ENCODE peak calls at places on chromosomes 11 and 22, in six cellular contexts. K is iPS DF 6.9, B is fibroblast of lung, H is transverse colon, E is ascending aorta, P is mammary epithelial cell. I is an unnamed sample.

GRCh38 chr11:118565062-118565461 is 669 bp downstream of the IFT46 start:
- DNase-seq in K (no peak), E (peak; percentile 72), B (peak; percentile 34), H (no peak), P (peak; percentile 13), I (no peak)

GRCh38 chr22:33785283-33785991 is 134.8 kb downstream of the LARGE1 start:
- DNase-seq in K (no peak), B (peak; percentile 46), P (peak; percentile 91), E (no peak), H (no peak), I (no peak)

GRCh38 chr11:10522921-10523320 is 18.1 kb downstream of the RNF141 start:
- DNase-seq in E (no peak), K (no peak), H (no peak), B (peak; percentile 3), P (peak; percentile 78), I (no peak)

GRCh38 chr11:1437500-1437899 is 47.8 kb downstream of the BRSK2 start:
- DNase-seq in P (no peak), E (no peak), H (no peak), B (peak; percentile 55), K (no peak), I (no peak)

GRCh38 chr11:830295-831131 is 2.2 kb upstream of the CD151 start:
- DNase-seq in K (no peak), B (peak; percentile 55), E (peak; percentile 86), H (peak; percentile 84), P (peak; percentile 48), I (peak; percentile 93)

GRCh38 chr22:46069518-46070214 is 80.7 kb upstream of the PPARA start:
- DNase-seq in H (peak; percentile 89), K (no peak), P (peak; percentile 93), E (peak; percentile 96), B (peak; percentile 97), I (peak; percentile 88)

GRCh38 chr22:36673821-36674220 is 29.7 kb downstream of the CACNG2 start:
- DNase-seq in H (no peak), P (no peak), E (no peak), B (no peak), K (no peak), I (no peak)

GRCh38 chr22:30555282-30556210 is 9.0 kb upstream of the SEC14L6 start:
- DNase-seq in H (no peak), E (no peak), K (no peak), B (no peak), P (no peak), I (no peak)

GRCh38 chr11:59175104-59175503 is 3.2 kb downstream of the DTX4 start:
- DNase-seq in E (no peak), K (no peak), P (no peak), H (no peak), B (no peak), I (no peak)

GRCh38 chr11:120136356-120136755 is 1.6 kb downstream of the TRIM29 start:
- DNase-seq in H (peak; percentile 4), B (no peak), E (peak; percentile 15), K (no peak), P (no peak), I (no peak)

GRCh38 chr11:104841973-104842372 is 56.3 kb downstream of the CASP12 start:
- DNase-seq in P (no peak), B (no peak), E (no peak), H (no peak), K (no peak), I (no peak)

GRCh38 chr11:46161201-46161600 is 39.9 kb upstream of the PHF21A start:
- DNase-seq in H (no peak), P (no peak), E (no peak), K (no peak), B (no peak), I (no peak)

GRCh38 chr11:112817376-112817775 is 143.8 kb upstream of the NCAM1 start:
- DNase-seq in H (no peak), E (no peak), K (no peak), B (no peak), P (no peak), I (no peak)

DNA sequence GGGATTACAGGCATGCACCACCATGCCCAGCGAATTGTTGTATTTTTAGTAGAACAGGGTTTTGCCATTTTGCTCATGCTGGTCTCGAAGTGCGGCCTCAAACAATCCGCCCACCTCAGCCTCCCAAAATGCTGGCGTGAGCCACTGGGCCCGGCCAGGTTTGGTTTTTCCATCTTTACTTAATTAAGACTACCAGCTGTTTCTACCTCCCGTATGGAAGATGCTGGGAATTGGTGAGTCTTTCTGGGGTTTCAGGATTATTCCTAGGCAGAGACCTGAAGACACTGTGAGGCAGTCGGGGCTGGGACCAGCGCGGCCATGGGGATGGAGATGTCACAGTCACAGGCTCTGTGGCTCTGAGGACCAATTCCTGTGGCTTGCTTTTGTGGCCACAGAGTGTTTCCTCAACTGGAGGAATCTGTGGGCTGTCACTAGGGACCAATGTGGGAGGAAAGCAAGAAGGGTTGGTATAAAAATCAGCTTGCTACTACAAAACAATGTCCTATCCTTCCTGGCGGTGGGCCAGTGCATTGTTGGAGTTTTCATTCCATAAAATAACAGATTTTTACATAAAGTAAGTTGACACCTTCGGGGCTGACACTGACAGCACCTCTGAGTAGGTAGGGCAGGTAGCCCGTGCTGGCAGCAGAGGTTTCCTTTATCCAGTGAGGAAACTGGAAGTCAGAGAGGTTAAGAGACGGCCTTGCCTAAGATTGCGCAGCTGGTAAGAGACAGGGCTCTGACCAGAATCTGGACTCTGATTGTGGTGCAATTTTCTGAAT is 8.4 kb upstream of the FTH1 start:
- DNase-seq in P (no peak), K (no peak), E (peak; percentile 58), H (no peak), B (no peak), I (no peak)
- H3K4me1 ChIP-seq in P (peaks cover 59% of the 10 kb centered on the region), K (peaks cover 11% of the 10 kb centered on the region), E (peaks cover 54% of the 10 kb centered on the region), H (peaks cover 51% of the 10 kb centered on the region), B (peaks cover 22% of the 10 kb centered on the region), I (peaks cover 82% of the 10 kb centered on the region)

GRCh38 chr11:76803023-76803422 is 19.9 kb downstream of the TSKU start:
- DNase-seq in H (no peak), B (peak; percentile 91), E (peak; percentile 70), P (no peak), K (no peak), I (no peak)

GRCh38 chr11:76801736-76802135 is 18.6 kb downstream of the TSKU start:
- DNase-seq in P (no peak), K (no peak), E (no peak), H (no peak), B (peak; percentile 42), I (no peak)

GRCh38 chr11:76802621-76803020 is 19.5 kb downstream of the TSKU start:
- DNase-seq in H (no peak), P (no peak), B (no peak), K (no peak), E (peak; percentile 57), I (no peak)

GRCh38 chr11:76801205-76801604 is 18.0 kb downstream of the TSKU start:
- DNase-seq in P (no peak), H (no peak), K (no peak), E (no peak), B (no peak), I (no peak)

DNA sequence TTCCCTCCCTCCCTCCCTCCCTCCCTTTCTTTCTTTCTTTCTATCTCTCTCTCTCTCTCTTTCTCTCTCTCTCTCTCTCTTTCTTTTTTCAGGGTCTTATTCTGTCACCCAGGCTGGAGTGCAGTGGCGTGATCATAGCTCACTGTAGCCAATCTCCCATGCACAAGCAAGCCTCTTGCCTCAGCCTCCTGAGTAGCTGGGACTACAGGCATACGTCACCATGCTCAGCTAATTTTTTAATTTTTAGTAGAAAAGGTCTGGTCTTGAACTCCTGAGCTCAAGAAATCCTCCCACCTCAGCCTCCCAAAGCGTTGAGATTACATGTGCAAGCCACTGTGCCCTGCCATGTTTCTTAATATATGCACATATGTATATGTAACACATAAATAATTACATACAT is 19.0 kb downstream of the TSKU start:
- DNase-seq in P (no peak), H (no peak), E (no peak), B (no peak), K (no peak), I (no peak)
- H3K4me1 ChIP-seq in P (peaks cover 22% of the 10 kb centered on the region), H (peaks cover 16% of the 10 kb centered on the region), E (peaks cover 9% of the 10 kb centered on the region), B (peaks cover 10% of the 10 kb centered on the region), K (no peaks in the 10 kb centered on the region), I (peaks cover 5% of the 10 kb centered on the region)

GRCh38 chr11:77173494-77173893 is 45.4 kb downstream of the MYO7A start:
- DNase-seq in K (no peak), E (no peak), B (no peak), H (no peak), P (no peak), I (peak; percentile 48)

GRCh38 chr11:77174559-77174958 is 46.5 kb downstream of the MYO7A start:
- DNase-seq in E (no peak), H (no peak), B (no peak), P (no peak), K (no peak), I (no peak)

GRCh38 chr11:77176996-77177395 is 49.0 kb downstream of the MYO7A start:
- DNase-seq in H (no peak), P (no peak), K (no peak), E (no peak), B (no peak), I (peak; percentile 42)

GRCh38 chr11:77175869-77176539 is 48.0 kb downstream of the MYO7A start:
- DNase-seq in H (no peak), K (no peak), E (no peak), B (no peak), P (no peak), I (peak; percentile 66)

DNA sequence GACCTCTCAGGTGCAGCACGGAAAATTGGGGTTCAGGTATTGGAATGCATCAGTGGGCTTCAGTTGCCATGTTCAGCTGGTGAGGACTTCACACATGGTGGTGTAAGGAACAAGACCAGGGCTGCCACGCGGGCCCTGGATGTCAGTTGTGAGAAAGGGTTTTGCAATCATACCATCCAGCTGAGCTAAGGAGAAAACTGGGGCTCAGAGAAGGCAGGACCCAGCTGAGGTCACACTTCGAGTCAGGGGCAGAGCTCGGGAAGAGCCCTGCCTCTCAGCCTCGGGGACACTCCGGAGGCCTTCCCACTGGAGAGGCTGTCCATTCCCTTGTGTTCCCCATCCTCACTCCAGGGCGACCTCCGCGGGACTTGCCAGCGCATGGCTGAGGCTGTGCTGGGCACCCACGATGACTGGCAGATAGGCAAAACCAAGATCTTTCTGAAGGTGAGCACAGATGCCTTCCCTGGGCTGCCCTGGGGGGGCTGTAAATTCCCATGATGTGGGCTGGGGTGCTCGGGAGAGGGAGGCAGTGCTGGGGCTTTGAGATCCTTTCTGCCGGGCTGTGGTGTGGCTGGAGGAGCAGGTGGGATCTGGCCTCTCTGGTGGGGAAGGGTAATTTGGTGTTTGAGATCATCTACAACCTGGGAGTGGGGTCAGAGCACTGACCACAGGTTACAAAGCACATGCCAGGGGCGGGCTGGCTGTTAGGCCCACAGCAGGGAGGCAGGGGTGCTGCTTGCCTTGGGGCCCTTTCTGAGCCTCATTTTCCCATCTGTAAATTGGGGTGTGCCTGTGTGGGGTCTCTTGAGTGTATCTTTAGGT is 47.2 kb downstream of the MYO7A start:
- DNase-seq in H (no peak), K (no peak), E (peak; percentile 69), P (no peak), B (no peak), I (no peak)
- H3K4me1 ChIP-seq in H (no peaks in the 10 kb centered on the region), K (peaks cover 21% of the 10 kb centered on the region), E (no peaks in the 10 kb centered on the region), P (no peaks in the 10 kb centered on the region), B (no peaks in the 10 kb centered on the region), I (peaks cover 19% of the 10 kb centered on the region)

DNA sequence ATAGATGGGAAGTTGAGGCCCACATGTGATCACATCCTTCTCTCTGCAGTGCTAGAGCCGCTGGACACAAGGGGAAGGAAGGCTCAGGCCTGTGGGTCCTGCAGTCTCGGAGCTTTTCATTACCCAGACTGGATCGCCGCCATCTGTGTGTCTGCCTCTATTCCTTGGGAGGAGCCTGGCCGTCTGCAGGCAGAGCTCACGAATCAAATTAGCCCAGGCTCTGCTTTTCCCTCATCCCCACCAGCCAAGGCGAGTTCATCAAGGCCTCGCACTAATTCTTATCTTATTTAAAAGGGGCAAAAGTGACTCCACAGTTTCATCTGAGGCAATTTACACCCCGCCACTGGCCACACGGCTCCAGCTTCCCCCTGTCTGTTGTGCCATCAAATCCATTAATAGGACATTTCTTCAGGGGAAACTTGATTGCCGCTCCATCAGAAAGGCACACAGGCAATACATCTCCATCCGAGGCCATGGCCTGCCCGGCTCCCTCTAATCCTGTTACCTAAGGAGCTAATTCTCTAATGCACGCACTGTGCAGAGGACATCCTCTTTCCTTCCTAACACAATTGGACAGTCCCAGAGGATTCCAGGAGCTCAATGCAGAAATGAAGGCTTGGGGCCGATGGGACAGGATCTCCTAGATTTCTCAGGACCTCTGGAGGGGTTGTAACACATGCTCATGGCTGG is 3.3 kb upstream of the HTR3A start:
- DNase-seq in K (no peak), B (no peak), H (no peak), P (no peak), E (no peak), I (no peak)
- H3K4me1 ChIP-seq in K (peaks cover 7% of the 10 kb centered on the region), B (no peaks in the 10 kb centered on the region), H (no peaks in the 10 kb centered on the region), P (no peaks in the 10 kb centered on the region), E (no peaks in the 10 kb centered on the region), I (peaks cover 4% of the 10 kb centered on the region)

I was measured in left lung.